ENCODE peak calls at places on chromosomes 4 and X, in four cellular contexts. H, E, B and R are unnamed samples.
A peak's percentile ranks its signal among the peaks of the same experiment; 100 is the strongest.

GRCh38 chrX:43969504-43970501 is 3.4 kb downstream of the NDP start:
- DNase-seq in H (no peak), E (no peak), B (peak; percentile 14), R (peak; percentile 51)

GRCh38 chrX:104392350-104392749 is 137.6 kb upstream of the ESX1 start:
- DNase-seq in H (no peak), E (no peak), B (no peak), R (no peak)

GRCh38 chrX:1477229-1477628 is 24.5 kb upstream of the ASMTL start:
- DNase-seq in H (no peak), E (no peak), B (no peak), R (no peak)

GRCh38 chr4:7526929-7527535 is 92.3 kb upstream of the PSAPL1 start:
- DNase-seq in H (no peak), E (no peak), B (no peak), R (no peak)

GRCh38 chr4:36399762-36400353 is 118.4 kb downstream of the DTHD1 start:
- DNase-seq in H (no peak), E (no peak), B (no peak), R (no peak)

GRCh38 chr4:186500721-186501304 is 54.6 kb downstream of the MTNR1A start:
- DNase-seq in H (no peak), E (no peak), B (no peak), R (no peak)

GRCh38 chr4:84685105-84685504 is 102.2 kb downstream of the CDS1 start:
- DNase-seq in H (no peak), E (no peak), B (no peak), R (no peak)

GRCh38 chr4:184955116-184955515 is 63.2 kb upstream of the HELT start:
- DNase-seq in H (no peak), E (peak; percentile 38), B (no peak), R (no peak)

GRCh38 chr4:7890635-7891393 is 48.8 kb downstream of the AFAP1 start:
- DNase-seq in H (no peak), E (no peak), B (peak; percentile 95), R (peak; percentile 88)

GRCh38 chr4:15755321-15755750 is 22.8 kb upstream of the CD38 start:
- DNase-seq in H (no peak), E (no peak), B (peak; percentile 13), R (peak; percentile 55)

GRCh38 chr4:61527886-61528285 is 327.8 kb downstream of the ADGRL3 start:
- DNase-seq in H (no peak), E (no peak), B (no peak), R (no peak)

GRCh38 chr4:88064410-88064809 is 57.0 kb downstream of the PKD2 start:
- DNase-seq in H (no peak), E (peak; percentile 67), B (no peak), R (no peak)

GRCh38 chrX:41870719-41871151 is 52.6 kb downstream of the CASK start:
- DNase-seq in H (no peak), E (no peak), B (no peak), R (no peak)

GRCh38 chrX:18758166-18758932 is 50.9 kb downstream of the PPEF1 start:
- DNase-seq in H (no peak), E (no peak), B (no peak), R (no peak)

GRCh38 chr4:185811509-185812364 is at the start of gene SORBS2:
- DNase-seq in H (no peak), E (peak; percentile 74), B (peak; percentile 16), R (peak; percentile 6)

GRCh38 chrX:136166221-136166855 is 19.0 kb downstream of the FHL1 start:
- DNase-seq in H (no peak), E (no peak), B (peak; percentile 60), R (peak; percentile 76)

GRCh38 chr4:134935320-134935719 is 733.7 kb upstream of the PABPC4L start:
- DNase-seq in H (no peak), E (no peak), B (no peak), R (no peak)

GRCh38 chrX:37646254-37646653 is 39.3 kb upstream of the XK start:
- DNase-seq in H (no peak), E (no peak), B (no peak), R (no peak)

GRCh38 chrX:103831342-103831802 is 685 bp downstream of the RAB9B start:
- DNase-seq in H (no peak), E (no peak), B (no peak), R (no peak)

GRCh38 chr4:36757623-36758311 is 476.4 kb downstream of the DTHD1 start:
- DNase-seq in H (no peak), E (no peak), B (no peak), R (no peak)

GRCh38 chrX:154596290-154596929 is 11.5 kb downstream of the CTAG1A start:
- DNase-seq in H (no peak), E (no peak), B (peak; percentile 94), R (peak; percentile 28)

GRCh38 chr4:20723019-20723418 is 22.8 kb downstream of the PACRGL start:
- DNase-seq in H (no peak), E (no peak), B (peak; percentile 12), R (peak; percentile 20)

GRCh38 chrX:23694606-23695005 is 27.3 kb downstream of the PRDX4 start:
- DNase-seq in H (no peak), E (peak; percentile 58), B (peak; percentile 52), R (peak; percentile 65)

GRCh38 chr4:1711906-1712215 is 258 bp downstream of the SLBP start:
- DNase-seq in H (no peak), E (no peak), B (no peak), R (peak; percentile 69)

GRCh38 chr4:25770844-25771243 is 91.9 kb downstream of the SEL1L3 start:
- DNase-seq in H (no peak), E (no peak), B (peak; percentile 38), R (no peak)

GRCh38 chr4:47827339-47828047 is 10.4 kb downstream of the CORIN start:
- DNase-seq in H (no peak), E (no peak), B (no peak), R (no peak)

GRCh38 chr4:77845929-77846328 is 16.7 kb upstream of the MRPL1 start:
- DNase-seq in H (no peak), E (no peak), B (no peak), R (no peak)

GRCh38 chrX:28520786-28521185 is 66.5 kb upstream of the IL1RAPL1 start:
- DNase-seq in H (no peak), E (no peak), B (no peak), R (no peak)

GRCh38 chr4:38133711-38134480 is 173.7 kb downstream of the PTTG2 start:
- DNase-seq in H (no peak), E (peak; percentile 89), B (peak; percentile 24), R (no peak)

GRCh38 chr4:179145746-179146530 is 1703.7 kb upstream of the AGA start:
- DNase-seq in H (no peak), E (no peak), B (no peak), R (no peak)

GRCh38 chr4:94305468-94306225 is 37.0 kb downstream of the HPGDS start:
- DNase-seq in H (no peak), E (no peak), B (peak; percentile 11), R (no peak)

GRCh38 chrX:35380808-35381700 is 417.1 kb upstream of the MAGEB16 start:
- DNase-seq in H (no peak), E (no peak), B (peak; percentile 1), R (no peak)

GRCh38 chrX:19904778-19905367 is 17.5 kb upstream of the SH3KBP1 start:
- DNase-seq in H (no peak), E (no peak), B (peak; percentile 61), R (peak; percentile 64)

GRCh38 chr4:101285985-101286384 is 61.3 kb downstream of the PPP3CA start:
- DNase-seq in H (no peak), E (no peak), B (no peak), R (peak; percentile 6)

GRCh38 chrX:18410038-18410437 is 15.4 kb upstream of the CDKL5 start:
- DNase-seq in H (no peak), E (no peak), B (peak; percentile 33), R (peak; percentile 58)

GRCh38 chr4:109389367-109390118 is 44.1 kb upstream of the SEC24B start:
- DNase-seq in H (no peak), E (no peak), B (peak; percentile 6), R (peak; percentile 38)

GRCh38 chrX:6468716-6469115 is 66.2 kb downstream of the VCX3A start:
- DNase-seq in H (no peak), E (no peak), B (no peak), R (no peak)
- H3K4me3 ChIP-seq in H (no peak overlapping the region), E (no peak overlapping the region), B (no peak overlapping the region), R (no peak overlapping the region)

GRCh38 chr4:23932935-23933334 is 43.1 kb upstream of the PPARGC1A start:
- DNase-seq in H (no peak), E (no peak), B (peak; percentile 62), R (peak; percentile 40)

GRCh38 chr4:23934223-23934622 is 44.4 kb upstream of the PPARGC1A start:
- DNase-seq in H (no peak), E (no peak), B (no peak), R (no peak)

GRCh38 chr4:23931489-23931830 is 41.6 kb upstream of the PPARGC1A start:
- DNase-seq in H (no peak), E (no peak), B (no peak), R (no peak)

GRCh38 chr4:23930750-23931488 is 41.1 kb upstream of the PPARGC1A start:
- DNase-seq in H (no peak), E (peak; percentile 94), B (peak; percentile 17), R (peak; percentile 39)

DNA sequence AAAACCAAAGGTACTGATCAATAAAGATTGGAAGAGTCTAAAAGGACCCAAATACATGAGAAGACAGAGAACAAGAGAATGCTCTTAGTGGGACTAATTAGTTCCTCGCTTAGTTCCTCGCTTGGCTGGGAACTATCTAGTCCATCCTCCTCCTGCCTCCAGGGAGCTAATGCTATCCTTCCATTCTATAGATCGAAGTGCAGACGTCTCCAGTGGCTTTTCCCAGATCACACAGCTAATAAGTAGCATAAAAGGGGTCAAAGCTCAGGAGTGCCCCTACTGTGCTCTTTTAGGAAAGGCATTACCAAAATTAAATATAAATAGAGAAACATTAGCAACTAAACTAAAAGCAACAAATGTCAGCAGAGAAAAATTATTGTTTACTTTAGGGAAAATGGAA is 42.3 kb upstream of the PPARGC1A start:
- DNase-seq in H (no peak), E (no peak), B (no peak), R (no peak)
- TF ChIP-seq CTCF in H (no peak), E (no peak), B (no peak), R (no peak)

DNA sequence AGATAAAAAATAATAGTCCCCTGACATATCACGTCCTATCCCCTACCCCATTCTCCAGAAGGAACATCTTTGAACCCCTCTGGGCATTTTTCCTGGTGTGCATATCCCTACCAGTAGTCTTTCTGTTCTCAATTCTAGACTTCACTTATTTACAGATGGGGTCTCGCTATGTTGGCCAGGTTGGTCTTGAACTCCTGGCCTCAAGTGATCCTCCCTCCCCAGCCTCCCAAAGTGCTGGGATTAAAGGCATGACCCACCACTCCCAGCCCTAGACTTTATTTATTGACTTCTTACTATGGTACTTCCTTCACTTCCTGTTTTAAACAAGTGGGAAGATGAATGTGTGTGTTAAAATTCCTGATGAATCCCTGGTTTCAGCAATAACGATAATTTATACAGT is 612 bp upstream of the RRAGB start:
- DNase-seq in H (no peak), E (no peak), B (no peak), R (no peak)
- H3K4me3 ChIP-seq in H (peak overlapping the region; percentile 59), E (peak overlapping the region; percentile 77), B (peak overlapping the region; percentile 14), R (peak overlapping the region; percentile 81)

GRCh38 chrX:112520124-112520523 is 159.6 kb downstream of the LHFPL1 start:
- DNase-seq in H (no peak), E (no peak), B (no peak), R (no peak)

GRCh38 chrX:112521658-112522057 is 158.1 kb downstream of the LHFPL1 start:
- DNase-seq in H (no peak), E (no peak), B (no peak), R (no peak)
- TF ChIP-seq CTCF in H (no peak), E (no peak), B (no peak), R (no peak)